ENCODE peak calls at places on chromosomes 1 and 21, in nine cellular contexts. J is NT2/D1; B is stimulated activated CD8-positive, alpha-beta memory T cell treated with anti-CD3 and anti-CD28 coated beads, Interleukin-15, amount 100 ng/mL, for 4 hours; H is brain microvascular endothelial cell; N is dorsolateral prefrontal cortex; G is HFF-Myc; W is naive thymus-derived CD8-positive, alpha-beta T cell; V is EL; K is HTR-8/SVneo. O is an unnamed sample.
A peak's percentile ranks its signal among the peaks of the same experiment; 100 is the strongest.

GRCh38 chr1:147794570-147794969 is 34.2 kb upstream of the GJA5 start:
- DNase-seq in W (no peak), V (no peak), G (no peak), B (no peak), H (no peak), N (no peak), K (no peak), J (no peak), O (no peak)

GRCh38 chr1:212525479-212526110 is 83.0 kb upstream of the ATF3 start:
- DNase-seq in N (no peak), H (peak; percentile 62), V (peak; percentile 69), J (no peak), B (no peak), G (no peak), K (no peak), W (no peak), O (no peak)

GRCh38 chr1:50977575-50978143 is 7.6 kb downstream of the CDKN2C start:
- DNase-seq in V (peak; percentile 73), B (no peak), J (no peak), N (peak; percentile 69), K (no peak), H (no peak), W (no peak), G (no peak), O (no peak)

GRCh38 chr1:200279810-200280411 is 129.9 kb downstream of the ZNF281 start:
- DNase-seq in B (no peak), N (no peak), W (no peak), H (peak; percentile 56), G (peak; percentile 27), J (peak; percentile 82), V (peak; percentile 69), K (peak; percentile 60), O (no peak)

GRCh38 chr21:15754640-15755039 is 24.9 kb downstream of the USP25 start:
- DNase-seq in K (no peak), H (no peak), W (no peak), N (no peak), B (no peak), G (no peak), V (peak; percentile 27), J (no peak), O (no peak)

GRCh38 chr1:219792337-219793021 is 135.9 kb downstream of the SLC30A10 start:
- DNase-seq in G (peak; percentile 98), V (peak; percentile 75), W (no peak), H (peak; percentile 77), J (no peak), N (no peak), B (no peak), K (no peak), O (no peak)

GRCh38 chr1:80181418-80181817 is 1174.9 kb upstream of the ADGRL4 start:
- DNase-seq in B (no peak), V (no peak), H (no peak), K (no peak), J (peak; percentile 71), W (no peak), G (no peak), N (no peak), O (no peak)

GRCh38 chr1:115980998-115981993 is 5.0 kb downstream of the SLC22A15 start:
- DNase-seq in W (no peak), G (no peak), V (peak; percentile 47), B (no peak), N (no peak), H (no peak), K (peak; percentile 35), J (no peak), O (peak; percentile 21)

GRCh38 chr1:118973536-118974160 is 14.5 kb downstream of the TBX15 start:
- DNase-seq in H (no peak), N (no peak), K (no peak), B (no peak), J (no peak), G (no peak), W (no peak), V (peak; percentile 47), O (no peak)

GRCh38 chr1:24970926-24971530 is 41.0 kb upstream of the RUNX3 start:
- DNase-seq in J (no peak), K (no peak), V (peak; percentile 38), B (no peak), W (no peak), G (no peak), H (no peak), N (no peak), O (no peak)

GRCh38 chr1:229875086-229875485 is 192.0 kb upstream of the GALNT2 start:
- DNase-seq in H (no peak), W (no peak), B (no peak), J (no peak), K (no peak), N (no peak), G (no peak), V (no peak), O (no peak)

GRCh38 chr21:28737671-28738279 is 254.9 kb downstream of the LTN1 start:
- DNase-seq in G (no peak), J (no peak), H (peak; percentile 29), V (peak; percentile 62), W (no peak), B (no peak), N (no peak), K (no peak), O (no peak)

GRCh38 chr1:76012341-76013208 is 62.0 kb upstream of the ST6GALNAC3 start:
- DNase-seq in W (no peak), J (no peak), N (no peak), H (no peak), B (no peak), G (no peak), V (no peak), K (no peak), O (no peak)

GRCh38 chr1:23423415-23424170 is 955 bp downstream of the TCEA3 start:
- DNase-seq in G (no peak), V (no peak), W (no peak), J (no peak), H (no peak), K (no peak), B (no peak), N (no peak), O (no peak)

GRCh38 chr1:113874017-113874879 is 2.7 kb upstream of the PTPN22 start:
- DNase-seq in B (no peak), V (peak; percentile 10), H (no peak), W (no peak), G (no peak), N (no peak), K (no peak), J (peak; percentile 25), O (peak; percentile 42)

GRCh38 chr1:45206808-45207624 is 611 bp upstream of the ZSWIM5 start:
- DNase-seq in W (no peak), J (no peak), G (no peak), B (no peak), K (peak; percentile 5), H (no peak), V (no peak), N (no peak), O (no peak)

GRCh38 chr1:216905781-216906180 is 182.6 kb upstream of the ESRRG start:
- DNase-seq in K (no peak), B (no peak), H (no peak), J (no peak), N (no peak), W (no peak), V (no peak), G (no peak), O (no peak)

GRCh38 chr1:116663821-116664220 is 3.7 kb downstream of the IGSF3 start:
- DNase-seq in W (no peak), J (no peak), K (no peak), N (no peak), B (no peak), G (no peak), H (no peak), V (no peak), O (no peak)

GRCh38 chr1:24898909-24899439 is 31.1 kb downstream of the RUNX3 start:
- DNase-seq in N (peak; percentile 24), V (no peak), K (no peak), J (no peak), W (no peak), B (no peak), G (no peak), H (no peak), O (no peak)

GRCh38 chr21:42565886-42566523 is 52.4 kb downstream of the SLC37A1 start:
- DNase-seq in K (no peak), W (no peak), H (no peak), B (no peak), V (no peak), N (peak; percentile 33), J (no peak), G (no peak), O (no peak)

GRCh38 chr1:94874423-94874822 is 52.5 kb downstream of the CNN3 start:
- DNase-seq in K (no peak), H (no peak), V (no peak), G (no peak), W (no peak), N (no peak), B (no peak), J (no peak), O (no peak)

GRCh38 chr1:224377676-224378006 is 21.0 kb downstream of the CNIH4 start:
- DNase-seq in H (peak; percentile 38), G (no peak), K (peak; percentile 19), B (no peak), W (no peak), N (no peak), V (peak; percentile 48), J (no peak), O (no peak)

GRCh38 chr21:20721151-20721550 is 277.1 kb upstream of the NCAM2 start:
- DNase-seq in G (no peak), B (no peak), J (no peak), K (no peak), H (peak; percentile 13), N (no peak), W (no peak), V (no peak), O (no peak)

GRCh38 chr1:168821434-168821833 is 92.4 kb upstream of the DPT start:
- DNase-seq in V (no peak), W (no peak), J (no peak), G (no peak), H (no peak), N (no peak), B (no peak), K (no peak), O (no peak)

GRCh38 chr1:40868051-40868723 is 6.0 kb upstream of the CITED4 start:
- DNase-seq in J (no peak), K (no peak), B (no peak), N (no peak), H (peak; percentile 65), G (no peak), W (no peak), V (no peak), O (no peak)

O was measured in SW 1271.